ENCODE peak calls at places on chromosomes 6 and 20, in six cellular contexts. P, F, C, Q, B and R are unnamed samples. For H3K9me3 and H3K4me1, the result is how much of the 10 kb centered on the place peaks cover.

GRCh38 chr20:8457978-8458377 is 325.9 kb downstream of the PLCB1 start:
- DNase-seq in P (no peak), F (no peak), C (no peak), Q (no peak), B (no peak), R (no peak)

GRCh38 chr6:44493593-44493992 is 106.1 kb downstream of the CDC5L start:
- DNase-seq in P (no peak), F (no peak), C (no peak), Q (no peak), B (no peak), R (no peak)

GRCh38 chr20:3157817-3158216 is 1.8 kb downstream of the FASTKD5 start:
- DNase-seq in P (no peak), F (no peak), C (no peak), Q (no peak), B (no peak), R (no peak)

GRCh38 chr20:49641683-49642649 is 71.7 kb downstream of the B4GALT5 start:
- DNase-seq in P (no peak), F (no peak), C (no peak), Q (no peak), B (no peak), R (no peak)

GRCh38 chr20:10714236-10714975 is 40.6 kb upstream of the JAG1 start:
- DNase-seq in P (no peak), F (no peak), C (no peak), Q (no peak), B (no peak), R (no peak)

GRCh38 chr6:152309648-152310047 is 327.5 kb downstream of the SYNE1 start:
- DNase-seq in P (no peak), F (no peak), C (no peak), Q (peak), B (no peak), R (no peak)

GRCh38 chr6:166007349-166008263 is 160.0 kb downstream of the TBXT start:
- DNase-seq in P (peak), F (peak), C (peak), Q (no peak), B (peak), R (peak)

GRCh38 chr6:22785036-22785435 is 215.7 kb downstream of the HDGFL1 start:
- DNase-seq in P (no peak), F (peak), C (no peak), Q (no peak), B (no peak), R (no peak)

GRCh38 chr6:130624046-130624445 is 203.2 kb upstream of the SMLR1 start:
- DNase-seq in P (no peak), F (no peak), C (no peak), Q (no peak), B (no peak), R (no peak)

GRCh38 chr6:137969874-137970273 is 102.8 kb downstream of the TNFAIP3 start:
- DNase-seq in P (no peak), F (no peak), C (no peak), Q (no peak), B (no peak), R (no peak)

GRCh38 chr6:167565884-167566491 is 241.1 kb downstream of the TTLL2 start:
- DNase-seq in P (peak), F (peak), C (no peak), Q (no peak), B (peak), R (no peak)

GRCh38 chr6:148700713-148701392 is 46.0 kb upstream of the UST start:
- DNase-seq in P (no peak), F (peak), C (no peak), Q (peak), B (no peak), R (no peak)

GRCh38 chr6:156814036-156814581 is 36.9 kb downstream of the ARID1B start:
- DNase-seq in P (no peak), F (no peak), C (no peak), Q (no peak), B (no peak), R (no peak)

GRCh38 chr6:113980937-113981554 is 10.1 kb upstream of the HDAC2 start:
- DNase-seq in P (no peak), F (peak), C (no peak), Q (peak), B (no peak), R (peak)

GRCh38 chr20:33896509-33896908 is 85.4 kb downstream of the CHMP4B start:
- DNase-seq in P (no peak), F (no peak), C (no peak), Q (no peak), B (no peak), R (peak)

GRCh38 chr6:141968632-141969031 is 164.1 kb upstream of the GJE1 start:
- DNase-seq in P (no peak), F (no peak), C (no peak), Q (no peak), B (no peak), R (no peak)

GRCh38 chr6:46044876-46045617 is 29.4 kb upstream of the CLIC5 start:
- DNase-seq in P (peak), F (peak), C (peak), Q (no peak), B (peak), R (peak)

GRCh38 chr20:50338479-50339195 is 148.0 kb downstream of the CEBPB start:
- DNase-seq in P (peak), F (no peak), C (no peak), Q (peak), B (no peak), R (no peak)

GRCh38 chr20:4702562-4703280 is 19.0 kb upstream of the PRND start:
- DNase-seq in P (no peak), F (no peak), C (no peak), Q (no peak), B (no peak), R (peak)

GRCh38 chr6:96923400-96923799 is 1.1 kb upstream of the KLHL32 start:
- DNase-seq in P (no peak), F (no peak), C (no peak), Q (no peak), B (no peak), R (no peak)

GRCh38 chr20:17967595-17968365 is 814 bp downstream of the SNX5 start:
- DNase-seq in P (no peak), F (no peak), C (no peak), Q (peak), B (no peak), R (no peak)

GRCh38 chr20:49630396-49630951 is 62.5 kb upstream of the PTGIS start:
- DNase-seq in P (no peak), F (no peak), C (no peak), Q (peak), B (no peak), R (no peak)

GRCh38 chr20:49400410-49400809 is 82.1 kb downstream of the KCNB1 start:
- DNase-seq in P (peak), F (no peak), C (peak), Q (no peak), B (peak), R (no peak)

GRCh38 chr20:45408646-45409213 is 641 bp downstream of the DBNDD2 start:
- DNase-seq in P (peak), F (no peak), C (no peak), Q (no peak), B (no peak), R (no peak)

GRCh38 chr6:106163966-106164877 is 78.1 kb downstream of the PRDM1 start:
- DNase-seq in P (peak), F (peak), C (no peak), Q (peak), B (peak), R (no peak)

GRCh38 chr6:148959008-148959407 is 212.2 kb downstream of the UST start:
- DNase-seq in P (no peak), F (no peak), C (no peak), Q (no peak), B (no peak), R (no peak)

GRCh38 chr6:21885101-21885500 is 291.6 kb downstream of the SOX4 start:
- DNase-seq in P (no peak), F (no peak), C (no peak), Q (no peak), B (no peak), R (no peak)

GRCh38 chr6:137119196-137120104 is 54.0 kb downstream of the IL22RA2 start:
- DNase-seq in P (peak), F (peak), C (no peak), Q (no peak), B (no peak), R (no peak)

GRCh38 chr6:167781066-167781767 is 45.5 kb upstream of the AFDN start:
- DNase-seq in P (no peak), F (peak), C (no peak), Q (no peak), B (no peak), R (no peak)

GRCh38 chr6:18161437-18161836 is 6.2 kb downstream of the KDM1B start:
- DNase-seq in P (no peak), F (no peak), C (no peak), Q (no peak), B (no peak), R (no peak)

GRCh38 chr6:4870821-4871494 is 94.8 kb downstream of the CDYL start:
- DNase-seq in P (no peak), F (no peak), C (no peak), Q (no peak), B (no peak), R (no peak)

GRCh38 chr6:22784611-22785010 is 215.2 kb downstream of the HDGFL1 start:
- DNase-seq in P (no peak), F (peak), C (no peak), Q (no peak), B (no peak), R (no peak)

GRCh38 chr6:164247106-164247505 is 832.6 kb downstream of the QKI start:
- DNase-seq in P (no peak), F (no peak), C (no peak), Q (no peak), B (no peak), R (no peak)

GRCh38 chr20:35312348-35312747 is 20.1 kb upstream of the FAM83C start:
- DNase-seq in P (no peak), F (no peak), C (no peak), Q (no peak), B (no peak), R (peak)

GRCh38 chr6:23454090-23454998 is 671.7 kb upstream of the NRSN1 start:
- DNase-seq in P (no peak), F (no peak), C (no peak), Q (no peak), B (no peak), R (no peak)

GRCh38 chr6:129590408-129591022 is 119.5 kb downstream of the ARHGAP18 start:
- DNase-seq in P (no peak), F (no peak), C (no peak), Q (no peak), B (no peak), R (no peak)

GRCh38 chr6:139778688-139779087 is 404.2 kb upstream of the CITED2 start:
- DNase-seq in P (no peak), F (no peak), C (no peak), Q (no peak), B (no peak), R (peak)

GRCh38 chr6:112882381-112882780 is 535.3 kb downstream of the RFPL4B start:
- DNase-seq in P (no peak), F (no peak), C (no peak), Q (no peak), B (no peak), R (peak)

GRCh38 chr6:112879920-112880413 is 532.8 kb downstream of the RFPL4B start:
- DNase-seq in P (peak), F (peak), C (no peak), Q (no peak), B (no peak), R (no peak)

GRCh38 chr6:112881027-112881426 is 533.9 kb downstream of the RFPL4B start:
- DNase-seq in P (no peak), F (peak), C (no peak), Q (no peak), B (no peak), R (no peak)

GRCh38 chr6:112881828-112882227 is 534.7 kb downstream of the RFPL4B start:
- DNase-seq in P (no peak), F (no peak), C (no peak), Q (no peak), B (no peak), R (no peak)

GRCh38 chr6:112877134-112878100 is 530.3 kb downstream of the RFPL4B start:
- DNase-seq in P (no peak), F (no peak), C (no peak), Q (no peak), B (no peak), R (peak)
- TF ChIP-seq CTCF in P (no peak), F (peak), C (no peak), Q (no peak), B (no peak), R (peak)

DNA sequence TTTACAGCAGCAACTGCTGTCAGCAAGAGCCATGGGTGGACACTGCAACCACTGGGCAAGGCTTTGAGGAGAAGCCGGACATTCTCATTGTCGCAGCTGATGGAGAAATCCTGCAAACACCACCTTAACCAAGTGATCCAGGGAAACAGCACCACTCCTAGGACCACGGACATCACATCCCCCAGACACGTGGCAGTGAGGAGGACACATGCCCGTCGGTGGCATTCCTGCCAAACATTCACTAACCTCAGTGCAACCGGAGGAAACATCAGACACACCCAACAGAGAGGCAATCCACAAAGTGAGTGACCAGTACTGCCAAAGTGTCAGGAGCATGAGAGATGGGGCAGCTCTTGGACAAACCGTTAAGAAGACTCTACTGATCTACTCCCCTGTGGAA is 16.6 kb upstream of the IRF4 start:
- DNase-seq in P (no peak), F (no peak), C (no peak), Q (no peak), B (no peak), R (no peak)
- H3K9me3 ChIP-seq in P (under half), F (under half), C (under half), Q (under half), B (under half), R (under half)

GRCh38 chr6:111598211-111598610 is 7.5 kb downstream of the TRAF3IP2 start:
- DNase-seq in P (no peak), F (no peak), C (no peak), Q (no peak), B (no peak), R (no peak)
- H3K4me1 ChIP-seq in P (under half), F (under half), C (under half), Q (under half), B (half or more), R (under half)

GRCh38 chr6:162237331-162237730 is 490.2 kb downstream of the PRKN start:
- DNase-seq in P (no peak), F (no peak), C (no peak), Q (no peak), B (no peak), R (no peak)
- TF ChIP-seq CTCF in P (no peak), F (no peak), C (no peak), Q (no peak), B (no peak), R (no peak)

GRCh38 chr6:30287139-30287538 is 39.6 kb upstream of the TRIM39 start:
- DNase-seq in P (no peak), F (no peak), C (no peak), Q (no peak), B (no peak), R (no peak)

GRCh38 chr6:30282522-30282921 is 44.2 kb upstream of the TRIM39 start:
- DNase-seq in P (no peak), F (no peak), C (no peak), Q (no peak), B (no peak), R (no peak)

GRCh38 chr6:30283761-30284160 is 43.0 kb upstream of the TRIM39 start:
- DNase-seq in P (no peak), F (no peak), C (no peak), Q (no peak), B (no peak), R (no peak)
- H3K9me3 ChIP-seq in P (half or more), F (half or more), C (half or more), Q (under half), B (half or more), R (half or more)